ENCODE peak calls at places on chromosomes 2 and 18, in eight cellular contexts. Q is HepG2, G is SJSA1, T is uterus, P is tibial artery, B is heart left ventricle, H is keratinocyte, C is GM12878. X is an unnamed sample. For H3K27me3 and H3K4me1, the result is how much of the 10 kb centered on the place peaks cover.

GRCh38 chr2:107437807-107438206 is 388.9 kb upstream of the RGPD4 start:
- DNase-seq in T (no peak), P (no peak), G (no peak), H (no peak), C (no peak), B (no peak), Q (no peak), X (no peak)

GRCh38 chr2:219633276-219634065 is 6.0 kb downstream of the SLC4A3 start:
- DNase-seq in H (no peak), P (peak), G (no peak), T (no peak), B (no peak), Q (no peak), C (no peak), X (no peak)

GRCh38 chr2:48265169-48266013 is 264.6 kb upstream of the STON1 start:
- DNase-seq in C (no peak), G (no peak), P (no peak), B (no peak), T (no peak), Q (no peak), H (no peak), X (no peak)

GRCh38 chr2:12317853-12318426 is 398.8 kb upstream of the TRIB2 start:
- DNase-seq in C (no peak), Q (no peak), T (peak), G (no peak), P (peak), H (peak), B (no peak), X (no peak)

GRCh38 chr2:54597153-54597827 is 126.2 kb upstream of the EML6 start:
- DNase-seq in Q (no peak), T (peak), G (no peak), B (peak), P (no peak), C (no peak), H (no peak), X (peak)

GRCh38 chr18:7482342-7482741 is 84.8 kb upstream of the PTPRM start:
- DNase-seq in G (no peak), H (no peak), Q (no peak), P (no peak), C (no peak), T (no peak), B (no peak), X (no peak)

GRCh38 chr2:86087936-86088850 is 17.5 kb downstream of the POLR1A start:
- DNase-seq in Q (no peak), B (no peak), T (no peak), H (no peak), G (no peak), P (no peak), C (no peak), X (no peak)

GRCh38 chr2:60219536-60219935 is 333.9 kb downstream of the BCL11A start:
- DNase-seq in H (no peak), B (no peak), P (no peak), Q (no peak), T (no peak), G (no peak), C (no peak), X (no peak)

GRCh38 chr2:95047629-95048510 is 22.4 kb downstream of the MAL start:
- DNase-seq in H (no peak), T (no peak), B (no peak), C (no peak), G (no peak), P (no peak), Q (no peak), X (no peak)

GRCh38 chr2:124575497-124575896 is 550.4 kb downstream of the CNTNAP5 start:
- DNase-seq in H (no peak), T (no peak), B (no peak), P (no peak), Q (no peak), C (no peak), G (no peak), X (no peak)

GRCh38 chr2:150978053-150978452 is 283.6 kb downstream of the RBM43 start:
- DNase-seq in H (no peak), T (no peak), B (no peak), Q (no peak), P (no peak), C (no peak), G (no peak), X (no peak)

GRCh38 chr2:172282944-172283343 is 144.4 kb upstream of the ITGA6 start:
- DNase-seq in P (no peak), T (no peak), C (no peak), G (peak), B (no peak), H (peak), Q (no peak), X (no peak)

DNA sequence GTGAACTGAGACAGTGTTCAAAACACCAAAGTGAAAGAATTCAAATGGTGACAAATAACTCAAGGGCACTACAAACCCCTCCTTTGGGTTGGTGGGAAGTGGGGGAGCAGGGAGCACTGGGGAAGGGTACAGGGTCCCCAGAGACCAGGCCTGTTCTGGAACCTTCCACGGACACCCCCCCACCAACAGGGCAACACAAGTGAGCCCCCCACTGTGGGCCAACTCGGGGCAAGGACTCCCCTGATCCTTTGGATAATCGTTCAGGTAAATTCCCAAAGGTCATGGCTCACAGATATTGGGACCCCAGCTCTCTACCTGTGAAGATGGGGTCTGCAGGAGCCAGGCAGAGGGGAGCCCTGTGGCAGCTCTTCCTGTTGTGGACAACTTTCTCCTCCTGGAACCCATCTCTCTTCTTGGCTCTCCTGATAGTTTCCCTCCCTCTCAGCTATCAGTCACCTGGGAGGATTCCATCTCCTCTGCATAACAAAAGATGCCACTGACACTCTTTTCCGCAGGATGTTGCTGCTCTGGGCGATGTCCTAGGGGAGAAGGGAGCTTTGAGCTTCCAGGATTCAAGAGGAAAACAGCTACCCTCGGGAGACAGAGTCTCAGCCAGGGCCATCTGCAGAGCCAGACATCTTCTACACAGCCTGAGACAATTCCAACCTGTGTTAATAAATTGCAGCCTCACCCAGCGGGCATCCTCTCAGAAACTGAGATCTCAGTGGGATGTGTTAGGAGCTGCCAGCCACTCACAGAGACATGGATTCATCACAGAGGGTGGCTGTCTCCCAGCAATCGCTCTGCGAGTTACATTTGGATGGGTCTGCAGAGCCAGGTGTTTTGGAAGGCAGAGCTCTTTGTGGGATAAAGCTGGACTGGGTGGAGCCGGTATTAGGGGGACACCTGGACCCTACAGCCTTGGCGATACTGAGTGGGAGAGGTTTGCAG is 35.4 kb downstream of the MBP start:
- DNase-seq in T (no peak), H (no peak), B (no peak), G (no peak), Q (no peak), C (no peak), P (no peak), X (no peak)
- H3K27me3 ChIP-seq in T (under half), H (under half), B (under half), G (under half), Q (under half), C (under half), P (under half), X (under half)

GRCh38 chr2:38095655-38095995 is 19.7 kb upstream of the CYP1B1 start:
- DNase-seq in B (no peak), Q (no peak), P (no peak), G (no peak), T (no peak), C (no peak), H (no peak), X (no peak)
- H3K4me1 ChIP-seq in B (half or more), Q (under half), P (under half), G (half or more), T (under half), C (under half), H (half or more), X (half or more)

GRCh38 chr2:3045318-3045921 is 332.2 kb downstream of the EIPR1 start:
- DNase-seq in G (no peak), B (no peak), T (no peak), C (no peak), H (no peak), P (no peak), Q (no peak), X (no peak)
- H3K27me3 ChIP-seq in G (under half), B (under half), T (under half), C (under half), H (under half), P (under half), Q (under half), X (under half)

GRCh38 chr2:173955004-173955403 is 10.2 kb downstream of the SP3 start:
- DNase-seq in T (no peak), C (no peak), P (no peak), Q (peak), H (no peak), G (no peak), B (no peak), X (no peak)

GRCh38 chr2:173953047-173953424 is 12.1 kb downstream of the SP3 start:
- DNase-seq in T (no peak), P (no peak), H (no peak), C (no peak), B (no peak), G (no peak), Q (no peak), X (no peak)

GRCh38 chr2:173948827-173949226 is 16.3 kb downstream of the SP3 start:
- DNase-seq in Q (no peak), C (no peak), B (no peak), P (no peak), G (no peak), H (no peak), T (no peak), X (no peak)

GRCh38 chr2:173955867-173956266 is 9.3 kb downstream of the SP3 start:
- DNase-seq in T (no peak), B (no peak), P (no peak), C (no peak), H (no peak), G (no peak), Q (no peak), X (no peak)

DNA sequence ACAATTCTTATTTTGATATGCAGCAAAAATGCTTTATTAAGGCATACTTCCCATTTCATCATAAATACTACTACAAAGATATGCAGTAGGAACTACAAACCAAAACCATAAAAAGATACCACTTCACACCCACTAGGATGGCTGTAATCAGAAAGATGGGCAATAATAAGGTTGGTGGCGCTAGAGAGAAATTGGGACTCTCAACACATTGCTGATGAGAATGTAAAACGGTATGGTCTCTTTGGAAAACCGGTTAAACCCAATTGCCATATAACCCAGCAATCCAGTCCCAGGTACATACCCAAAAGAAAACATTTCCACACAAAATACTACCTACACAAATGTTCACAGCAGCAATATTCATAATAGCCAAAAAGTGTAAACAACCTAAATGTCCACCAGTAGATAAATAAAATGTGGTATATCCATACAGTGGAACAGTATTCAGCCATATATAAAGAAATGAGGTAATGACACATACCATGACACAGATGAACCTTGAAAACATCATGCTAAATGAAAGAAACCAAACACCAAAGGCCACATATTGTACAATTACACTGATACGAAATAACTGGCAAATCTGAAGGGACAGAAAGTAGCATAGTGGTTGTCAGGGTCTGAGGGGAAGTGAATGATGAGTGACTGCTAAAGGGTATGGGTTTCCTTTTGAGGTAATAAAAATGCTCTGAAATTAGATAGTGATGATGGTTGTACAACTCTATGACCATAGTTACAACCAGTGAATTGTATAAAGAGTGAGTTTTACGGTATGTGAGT is 12.7 kb downstream of the SP3 start:
- DNase-seq in Q (no peak), C (no peak), T (no peak), P (no peak), B (no peak), G (no peak), H (no peak), X (no peak)
- H3K4me1 ChIP-seq in Q (under half), C (under half), T (under half), P (under half), B (half or more), G (under half), H (under half), X (half or more)

DNA sequence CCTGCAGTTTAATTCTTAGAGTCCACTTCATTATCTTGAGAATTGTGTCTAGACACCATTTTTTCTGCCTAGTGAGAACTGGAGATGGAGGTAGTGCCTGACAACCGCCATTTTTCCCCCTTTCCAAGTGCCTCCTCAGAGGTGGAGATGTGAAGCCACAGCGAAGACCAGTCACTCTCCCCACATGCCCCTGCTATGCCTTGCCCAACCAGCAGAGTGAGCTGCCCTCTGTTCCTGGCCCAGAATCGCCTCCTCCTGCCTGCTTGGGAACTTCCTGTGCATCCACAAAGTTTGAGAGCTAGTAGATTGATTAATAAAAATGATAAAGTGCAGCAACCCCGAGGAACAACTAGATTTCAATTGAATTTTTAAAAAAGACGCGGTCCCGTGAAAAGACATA is 123.3 kb downstream of the CLIP4 start:
- DNase-seq in H (no peak), B (no peak), T (no peak), C (no peak), Q (peak), P (peak), G (peak), X (no peak)
- H3K27me3 ChIP-seq in H (under half), B (under half), T (under half), C (under half), Q (under half), P (under half), G (under half), X (half or more)

GRCh38 chr2:239291505-239292350 is 109.1 kb downstream of the HDAC4 start:
- DNase-seq in T (peak), Q (no peak), C (no peak), G (no peak), P (peak), B (no peak), H (no peak), X (no peak)
- H3K4me1 ChIP-seq in T (under half), Q (under half), C (under half), G (under half), P (under half), B (half or more), H (under half), X (half or more)

GRCh38 chr2:52539026-52539964 is 1228.3 kb upstream of the CHAC2 start:
- DNase-seq in C (no peak), H (no peak), B (no peak), P (no peak), Q (no peak), G (peak), T (no peak), X (no peak)

GRCh38 chr2:52536929-52537460 is 1230.6 kb upstream of the CHAC2 start:
- DNase-seq in G (peak), H (no peak), B (no peak), T (no peak), P (no peak), C (no peak), Q (no peak), X (no peak)

GRCh38 chr2:52537588-52537987 is 1230.0 kb upstream of the CHAC2 start:
- DNase-seq in H (no peak), C (no peak), G (no peak), T (no peak), P (no peak), B (no peak), Q (no peak), X (no peak)

DNA sequence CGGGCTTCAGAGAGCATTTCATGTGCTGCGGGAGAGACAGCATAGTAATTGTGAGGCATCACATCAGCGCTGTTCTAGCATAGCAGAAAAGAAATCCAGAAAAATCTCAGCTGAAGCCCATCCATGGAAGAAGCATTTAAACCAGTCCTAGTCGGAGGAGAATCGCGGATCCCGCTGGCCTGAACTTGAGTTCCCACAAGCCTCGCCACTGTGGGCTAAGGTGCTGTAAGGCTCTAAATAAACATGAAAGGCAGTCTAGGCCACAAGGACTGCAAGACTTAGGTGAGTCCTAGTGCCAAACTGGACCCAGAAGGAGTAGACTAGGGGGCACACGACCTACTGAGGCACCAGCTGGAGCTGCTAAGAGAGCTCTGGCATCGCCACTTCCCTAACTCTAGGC is 1225.3 kb upstream of the CHAC2 start:
- DNase-seq in T (no peak), C (no peak), H (no peak), B (no peak), P (no peak), Q (no peak), G (no peak), X (no peak)
- H3K27me3 ChIP-seq in T (under half), C (under half), H (under half), B (under half), P (under half), Q (under half), G (under half), X (under half)

X was measured in left ventricle myocardium inferior.